ENCODE peak calls at places on chromosomes 11 and 22, in seven cellular contexts. One of them, this sample, is unnamed.

GRCh38 chr11:17076517-17077239 is 789 bp downstream of the RPS13 start:
- DNase-seq in GM12878: no peak
- DNase-seq in IMR-90: peak; percentile 2
- DNase-seq in K562: peak; percentile 24
- DNase-seq in A549: no peak
- DNase-seq in HepG2: no peak
- DNase-seq in H1: no peak
- DNase-seq in this sample: no peak

GRCh38 chr11:104531075-104531474 is 367.1 kb upstream of the PDGFD start:
- DNase-seq in H1: peak; percentile 10
- DNase-seq in IMR-90: no peak
- DNase-seq in GM12878: no peak
- DNase-seq in HepG2: peak; percentile 0
- DNase-seq in A549: peak; percentile 1
- DNase-seq in K562: peak; percentile 1
- DNase-seq in this sample: no peak

GRCh38 chr11:65026810-65027209 is 429 bp upstream of the SNX15 start:
- DNase-seq in K562: no peak
- DNase-seq in A549: no peak
- DNase-seq in HepG2: no peak
- DNase-seq in IMR-90: peak; percentile 68
- DNase-seq in GM12878: no peak
- DNase-seq in H1: no peak
- DNase-seq in this sample: no peak

GRCh38 chr22:23144432-23144831 is 845 bp upstream of the RAB36 start:
- DNase-seq in A549: no peak
- DNase-seq in GM12878: no peak
- DNase-seq in HepG2: no peak
- DNase-seq in H1: no peak
- DNase-seq in IMR-90: no peak
- DNase-seq in K562: no peak
- DNase-seq in this sample: no peak

GRCh38 chr22:42287174-42287890 is 16.9 kb upstream of the TCF20 start:
- DNase-seq in K562: no peak
- DNase-seq in IMR-90: no peak
- DNase-seq in H1: no peak
- DNase-seq in HepG2: no peak
- DNase-seq in A549: no peak
- DNase-seq in GM12878: no peak
- DNase-seq in this sample: no peak

GRCh38 chr11:124207102-124207792 is 24.1 kb downstream of the OR10D3 start:
- DNase-seq in IMR-90: no peak
- DNase-seq in HepG2: no peak
- DNase-seq in GM12878: no peak
- DNase-seq in H1: no peak
- DNase-seq in A549: no peak
- DNase-seq in K562: peak; percentile 91
- DNase-seq in this sample: no peak

GRCh38 chr11:92024788-92025187 is 199.8 kb upstream of the FAT3 start:
- DNase-seq in A549: no peak
- DNase-seq in GM12878: no peak
- DNase-seq in H1: no peak
- DNase-seq in HepG2: no peak
- DNase-seq in IMR-90: no peak
- DNase-seq in K562: no peak
- DNase-seq in this sample: no peak

GRCh38 chr22:40567106-40567505 is 69.4 kb downstream of the MRTFA start:
- DNase-seq in IMR-90: peak; percentile 59
- DNase-seq in K562: no peak
- DNase-seq in H1: no peak
- DNase-seq in HepG2: no peak
- DNase-seq in A549: no peak
- DNase-seq in GM12878: no peak
- DNase-seq in this sample: no peak

GRCh38 chr11:118552341-118552740 is 13.4 kb downstream of the IFT46 start:
- DNase-seq in GM12878: no peak
- DNase-seq in A549: no peak
- DNase-seq in IMR-90: no peak
- DNase-seq in HepG2: no peak
- DNase-seq in H1: no peak
- DNase-seq in K562: no peak
- DNase-seq in this sample: no peak

GRCh38 chr11:102318469-102318868 is 1.2 kb downstream of the BIRC3 start:
- DNase-seq in K562: no peak
- DNase-seq in IMR-90: peak; percentile 48
- DNase-seq in GM12878: no peak
- DNase-seq in HepG2: no peak
- DNase-seq in H1: no peak
- DNase-seq in A549: peak; percentile 50
- DNase-seq in this sample: no peak

GRCh38 chr11:58616594-58616993 is 5.9 kb upstream of the CNTF start:
- DNase-seq in IMR-90: peak; percentile 95
- DNase-seq in K562: no peak
- DNase-seq in HepG2: no peak
- DNase-seq in H1: no peak
- DNase-seq in GM12878: no peak
- DNase-seq in A549: no peak
- DNase-seq in this sample: no peak

GRCh38 chr11:57277845-57278720 is 41.0 kb upstream of the APLNR start:
- DNase-seq in H1: peak; percentile 43
- DNase-seq in A549: peak; percentile 81
- DNase-seq in K562: peak; percentile 70
- DNase-seq in HepG2: peak; percentile 24
- DNase-seq in IMR-90: peak; percentile 84
- DNase-seq in GM12878: no peak
- DNase-seq in this sample: peak; percentile 73

GRCh38 chr11:17613983-17614382 is 66.9 kb downstream of the OTOG start:
- DNase-seq in HepG2: no peak
- DNase-seq in GM12878: no peak
- DNase-seq in H1: no peak
- DNase-seq in A549: no peak
- DNase-seq in IMR-90: no peak
- DNase-seq in K562: no peak
- DNase-seq in this sample: no peak

GRCh38 chr11:128814856-128815705 is 52.0 kb downstream of the KCNJ1 start:
- DNase-seq in GM12878: no peak
- DNase-seq in HepG2: no peak
- DNase-seq in IMR-90: peak; percentile 86
- DNase-seq in A549: no peak
- DNase-seq in H1: peak; percentile 47
- DNase-seq in K562: peak; percentile 1
- DNase-seq in this sample: peak; percentile 49

GRCh38 chr11:117686711-117687110 is 110.3 kb downstream of the DSCAML1 start:
- DNase-seq in K562: no peak
- DNase-seq in GM12878: no peak
- DNase-seq in IMR-90: no peak
- DNase-seq in H1: no peak
- DNase-seq in HepG2: no peak
- DNase-seq in A549: no peak
- DNase-seq in this sample: no peak

GRCh38 chr11:94636388-94636787 is 69.2 kb downstream of the PIWIL4 start:
- DNase-seq in H1: no peak
- DNase-seq in A549: no peak
- DNase-seq in K562: peak; percentile 59
- DNase-seq in IMR-90: no peak
- DNase-seq in HepG2: no peak
- DNase-seq in GM12878: no peak
- DNase-seq in this sample: no peak

GRCh38 chr11:14908214-14908880 is 16.3 kb upstream of the CYP2R1 start:
- DNase-seq in IMR-90: peak; percentile 34
- DNase-seq in GM12878: no peak
- DNase-seq in HepG2: peak; percentile 44
- DNase-seq in A549: peak; percentile 32
- DNase-seq in K562: peak; percentile 59
- DNase-seq in H1: no peak
- DNase-seq in this sample: peak; percentile 55

GRCh38 chr22:25062378-25063095 is 110.0 kb downstream of the KIAA1671 start:
- DNase-seq in GM12878: no peak
- DNase-seq in K562: no peak
- DNase-seq in H1: no peak
- DNase-seq in HepG2: no peak
- DNase-seq in IMR-90: no peak
- DNase-seq in A549: no peak
- DNase-seq in this sample: peak; percentile 54

GRCh38 chr22:48796295-48797015 is 1031.2 kb downstream of the BRD1 start:
- DNase-seq in HepG2: no peak
- DNase-seq in A549: no peak
- DNase-seq in IMR-90: no peak
- DNase-seq in GM12878: no peak
- DNase-seq in K562: no peak
- DNase-seq in H1: no peak
- DNase-seq in this sample: no peak

GRCh38 chr11:11253487-11253886 is 99.6 kb downstream of the CSNK2A3 start:
- DNase-seq in H1: no peak
- DNase-seq in A549: no peak
- DNase-seq in GM12878: no peak
- DNase-seq in IMR-90: no peak
- DNase-seq in HepG2: no peak
- DNase-seq in K562: no peak
- DNase-seq in this sample: no peak

GRCh38 chr11:20155683-20156279 is 4.5 kb downstream of the DBX1 start:
- DNase-seq in IMR-90: no peak
- DNase-seq in GM12878: no peak
- DNase-seq in H1: no peak
- DNase-seq in A549: no peak
- DNase-seq in K562: no peak
- DNase-seq in HepG2: no peak
- DNase-seq in this sample: no peak

DNA sequence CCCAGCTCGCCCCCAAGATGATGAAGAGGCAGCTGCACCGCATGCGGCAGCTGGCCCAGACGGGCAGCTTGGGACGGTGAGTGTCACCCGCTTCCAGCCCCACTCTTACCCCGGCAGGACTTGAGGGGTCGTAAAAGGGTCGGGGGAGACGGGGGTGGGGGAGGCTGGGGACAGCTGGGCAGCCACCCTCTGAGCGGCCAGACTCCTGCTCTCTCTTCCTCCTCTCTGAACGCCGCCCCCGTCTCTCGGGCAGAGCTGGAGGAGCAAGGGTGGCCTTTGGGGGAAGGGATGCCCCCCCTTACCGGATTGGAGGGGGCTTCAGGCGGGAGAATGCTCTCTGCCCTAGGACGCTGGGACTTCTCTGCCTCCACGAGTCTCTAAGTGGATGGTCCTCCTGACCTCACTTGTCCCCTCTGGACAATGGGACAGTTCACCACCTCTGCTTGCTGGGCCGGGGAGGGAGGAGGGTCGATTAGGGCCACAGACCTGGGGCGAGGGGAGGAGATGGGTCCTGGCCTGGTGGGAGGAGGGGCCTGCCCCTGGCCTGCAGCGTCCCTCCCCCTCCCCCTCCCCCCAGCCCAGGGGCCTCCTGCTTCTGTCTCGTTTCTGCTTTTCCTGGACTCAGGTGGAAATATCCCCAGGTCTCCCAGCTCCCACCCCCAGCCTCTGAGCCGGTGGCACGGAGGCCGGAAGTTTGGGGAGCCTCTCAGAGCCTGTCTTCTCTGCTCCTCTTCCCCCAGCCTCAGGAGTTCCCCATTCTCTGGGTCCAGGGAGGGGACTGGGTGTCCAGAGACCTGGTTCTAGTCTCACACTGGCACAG is 512 bp downstream of the SH3BP1 start:
- DNase-seq in GM12878: no peak
- DNase-seq in H1: no peak
- DNase-seq in HepG2: no peak
- DNase-seq in IMR-90: no peak
- DNase-seq in A549: no peak
- DNase-seq in K562: peak; percentile 41
- DNase-seq in this sample: peak; percentile 77
- TF ChIP-seq USF2 in GM12878: no peak
- TF ChIP-seq USF2 in H1: no peak
- TF ChIP-seq USF2 in HepG2: no peak
- TF ChIP-seq USF2 in IMR-90: no peak
- TF ChIP-seq USF2 in A549: no peak
- TF ChIP-seq USF2 in K562: no peak
- TF ChIP-seq USF2 in this sample: no peak

DNA sequence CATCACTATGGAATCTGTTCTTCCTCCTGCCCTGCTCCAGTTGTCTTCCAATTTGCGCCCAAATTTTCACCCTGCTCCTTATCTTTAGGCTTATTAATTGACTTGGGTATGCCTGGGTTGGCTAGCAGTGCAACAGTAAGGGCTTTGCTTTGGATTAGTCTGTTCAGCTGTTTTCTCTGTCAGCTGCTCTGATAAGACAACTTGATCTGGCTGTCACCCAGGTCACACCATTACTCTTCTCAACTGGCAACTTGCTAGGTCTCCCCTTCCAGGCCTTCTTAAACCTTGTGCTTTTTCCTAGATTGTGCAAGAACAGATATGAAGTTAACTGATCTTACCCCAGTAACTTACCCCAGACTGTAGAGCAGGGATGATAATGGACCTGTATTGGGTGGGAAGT is 357.8 kb upstream of the LARGE1 start:
- DNase-seq in K562: no peak
- DNase-seq in A549: no peak
- DNase-seq in H1: no peak
- DNase-seq in IMR-90: no peak
- DNase-seq in GM12878: no peak
- DNase-seq in HepG2: no peak
- DNase-seq in this sample: no peak
- TF ChIP-seq RFX5 in K562: no peak
- TF ChIP-seq RFX5 in A549: no peak
- TF ChIP-seq RFX5 in H1: no peak
- TF ChIP-seq RFX5 in IMR-90: no peak
- TF ChIP-seq RFX5 in GM12878: no peak
- TF ChIP-seq RFX5 in HepG2: no peak
- TF ChIP-seq RFX5 in this sample: no peak

GRCh38 chr22:47198801-47199251 is 436.4 kb downstream of the TBC1D22A start:
- DNase-seq in GM12878: no peak
- DNase-seq in IMR-90: no peak
- DNase-seq in K562: no peak
- DNase-seq in H1: no peak
- DNase-seq in A549: no peak
- DNase-seq in HepG2: no peak
- DNase-seq in this sample: peak; percentile 27

GRCh38 chr22:47199261-47199948 is 437.0 kb downstream of the TBC1D22A start:
- DNase-seq in IMR-90: no peak
- DNase-seq in H1: no peak
- DNase-seq in K562: no peak
- DNase-seq in HepG2: no peak
- DNase-seq in GM12878: no peak
- DNase-seq in A549: no peak
- DNase-seq in this sample: no peak

GRCh38 chr22:47196493-47196849 is 434.0 kb downstream of the TBC1D22A start:
- DNase-seq in GM12878: no peak
- DNase-seq in HepG2: no peak
- DNase-seq in A549: no peak
- DNase-seq in H1: no peak
- DNase-seq in IMR-90: no peak
- DNase-seq in K562: no peak
- DNase-seq in this sample: no peak

GRCh38 chr22:47196881-47197701 is 434.6 kb downstream of the TBC1D22A start:
- DNase-seq in HepG2: no peak
- DNase-seq in GM12878: no peak
- DNase-seq in IMR-90: no peak
- DNase-seq in H1: no peak
- DNase-seq in A549: no peak
- DNase-seq in K562: no peak
- DNase-seq in this sample: no peak

GRCh38 chr22:47197735-47198500 is 435.5 kb downstream of the TBC1D22A start:
- DNase-seq in H1: no peak
- DNase-seq in GM12878: no peak
- DNase-seq in A549: no peak
- DNase-seq in IMR-90: no peak
- DNase-seq in K562: no peak
- DNase-seq in HepG2: no peak
- DNase-seq in this sample: peak; percentile 30
- TF ChIP-seq USF2 in H1: no peak
- TF ChIP-seq USF2 in GM12878: no peak
- TF ChIP-seq USF2 in A549: no peak
- TF ChIP-seq USF2 in IMR-90: no peak
- TF ChIP-seq USF2 in K562: no peak
- TF ChIP-seq USF2 in HepG2: no peak
- TF ChIP-seq USF2 in this sample: no peak

GRCh38 chr22:33829549-33830280 is 90.6 kb downstream of the LARGE1 start:
- DNase-seq in K562: no peak
- DNase-seq in HepG2: no peak
- DNase-seq in A549: no peak
- DNase-seq in H1: no peak
- DNase-seq in GM12878: no peak
- DNase-seq in IMR-90: no peak
- DNase-seq in this sample: peak; percentile 18
- TF ChIP-seq RFX5 in K562: no peak
- TF ChIP-seq RFX5 in HepG2: no peak
- TF ChIP-seq RFX5 in A549: no peak
- TF ChIP-seq RFX5 in H1: no peak
- TF ChIP-seq RFX5 in GM12878: no peak
- TF ChIP-seq RFX5 in IMR-90: no peak
- TF ChIP-seq RFX5 in this sample: no peak

This sample was measured in SK-N-SH.